ENCODE peak calls at places on chromosomes 12 and 14, in nine cellular contexts. X is hippocampal formation; Z is nucleus accumbens; R is skeletal muscle cell; A is naive thymus-derived CD4-positive, alpha-beta T cell; K is HuH-7; Y is hepatocyte; H is amniotic epithelial cell; V is stimulated activated CD8-positive, alpha-beta memory T cell treated with anti-CD3 and anti-CD28 coated beads, Interleukin-4, amount 100 ng/mL, for 1 hour. D is an unnamed sample.

GRCh38 chr14:37428954-37429353 is 166.1 kb downstream of the FOXA1 start:
- DNase-seq in X (no peak), Z (no peak), R (no peak), A (no peak), K (no peak), Y (no peak), H (no peak), V (no peak), D (peak)

GRCh38 chr12:105523164-105524057 is 192.9 kb downstream of the C12orf75 start:
- DNase-seq in X (no peak), Z (no peak), R (peak), A (no peak), K (no peak), Y (peak), H (peak), V (no peak), D (no peak)

GRCh38 chr12:10406725-10407124 is 2.8 kb downstream of the KLRC4 start:
- DNase-seq in X (no peak), Z (no peak), R (no peak), A (no peak), K (no peak), Y (no peak), H (no peak), V (no peak), D (no peak)

GRCh38 chr12:45458854-45459807 is 243.2 kb downstream of the ANO6 start:
- DNase-seq in X (no peak), Z (no peak), R (no peak), A (no peak), K (no peak), Y (no peak), H (peak), V (no peak), D (no peak)

GRCh38 chr12:127148318-127148717 is 1118.7 kb upstream of the TMEM132C start:
- DNase-seq in X (no peak), Z (no peak), R (no peak), A (no peak), K (no peak), Y (no peak), H (no peak), V (no peak), D (no peak)

GRCh38 chr12:93902736-93903562 is 225.8 kb downstream of the CRADD start:
- DNase-seq in X (no peak), Z (no peak), R (no peak), A (no peak), K (no peak), Y (peak), H (no peak), V (no peak), D (no peak)

GRCh38 chr12:114682101-114682919 is 1.7 kb downstream of the TBX3 start:
- DNase-seq in X (no peak), Z (no peak), R (no peak), A (no peak), K (no peak), Y (no peak), H (no peak), V (no peak), D (no peak)

GRCh38 chr12:108768591-108769500 is 37.5 kb upstream of the CORO1C start:
- DNase-seq in X (no peak), Z (no peak), R (no peak), A (no peak), K (peak), Y (peak), H (no peak), V (no peak), D (no peak)

GRCh38 chr14:102590667-102591099 is 1.8 kb upstream of the RCOR1 start:
- DNase-seq in X (no peak), Z (no peak), R (no peak), A (no peak), K (peak), Y (peak), H (peak), V (no peak), D (no peak)

GRCh38 chr12:113056631-113057488 is at the start of gene DTX1:
- DNase-seq in X (no peak), Z (peak), R (no peak), A (peak), K (no peak), Y (no peak), H (no peak), V (peak), D (no peak)